ENCODE peak calls at places on chromosome 1, in six cellular contexts. S is stimulated activated CD8-positive, alpha-beta memory T cell treated with anti-CD3 and anti-CD28 coated beads, Interleukin-2, amount 100 ng/mL, for 1 hour; M is lung microvascular endothelial cell; C is stimulated activated CD4-positive, alpha-beta T cell treated with anti-CD3 and anti-CD28 coated beads, Interleukin-1b, Interleukin-23, amount 100 ng/mL, for 4 hours; F is HAP-1; U is GM19239. Q is an unnamed sample.

GRCh38 chr1:25232027-25232865 is at the start of gene SYF2:
- DNase-seq in S (peak; percentile 77), U (peak; percentile 88), M (peak; percentile 92), F (peak; percentile 94), C (peak; percentile 79), Q (peak; percentile 78)

GRCh38 chr1:114224196-114224907 is 70.7 kb upstream of the SYT6 start:
- DNase-seq in S (no peak), U (no peak), C (no peak), F (no peak), M (no peak), Q (no peak)

GRCh38 chr1:174248041-174248440 is 88.7 kb downstream of the RABGAP1L start:
- DNase-seq in F (no peak), C (no peak), S (no peak), M (no peak), U (no peak), Q (no peak)

GRCh38 chr1:43975249-43975961 is 645 bp downstream of the ATP6V0B start:
- DNase-seq in S (no peak), U (peak; percentile 35), M (peak; percentile 54), F (peak; percentile 38), C (no peak), Q (no peak)

GRCh38 chr1:57377731-57378139 is 46.1 kb downstream of the DAB1 start:
- DNase-seq in U (no peak), C (no peak), M (no peak), S (no peak), F (no peak), Q (no peak)

GRCh38 chr1:178960781-178961180 is 64.9 kb upstream of the FAM20B start:
- DNase-seq in F (no peak), M (no peak), S (no peak), C (no peak), U (no peak), Q (no peak)

GRCh38 chr1:226604846-226605572 is 56.4 kb downstream of the STUM start:
- DNase-seq in U (no peak), C (no peak), F (no peak), S (no peak), M (no peak), Q (no peak)

GRCh38 chr1:30706528-30706927 is 16.9 kb downstream of the MATN1 start:
- DNase-seq in M (no peak), F (no peak), S (no peak), U (no peak), C (no peak), Q (no peak)

GRCh38 chr1:24980836-24981631 is 51.0 kb upstream of the RUNX3 start:
- DNase-seq in U (no peak), F (no peak), C (no peak), S (no peak), M (no peak), Q (no peak)

GRCh38 chr1:234477373-234478151 is 1.4 kb downstream of the TARBP1 start:
- DNase-seq in M (no peak), U (no peak), F (no peak), C (no peak), S (no peak), Q (no peak)

GRCh38 chr1:240310226-240310925 is 218.7 kb downstream of the FMN2 start:
- DNase-seq in C (no peak), U (no peak), M (no peak), S (no peak), F (no peak), Q (no peak)

GRCh38 chr1:228830954-228831481 is 95.7 kb downstream of the RHOU start:
- DNase-seq in M (no peak), C (no peak), U (peak; percentile 52), S (no peak), F (no peak), Q (no peak)